ENCODE peak calls at places on chromosomes 6 and 20, in six cellular contexts. V, L, R, D, S and J are unnamed samples.

GRCh38 chr6:161618816-161619454 is 345.1 kb upstream of the AGPAT4 start:
- DNase-seq in V (no peak), L (no peak), R (peak; percentile 48), D (no peak), S (no peak), J (no peak)

GRCh38 chr6:111888928-111889696 is 15.9 kb upstream of the FYN start:
- DNase-seq in V (peak; percentile 71), L (peak; percentile 36), R (no peak), D (no peak), S (peak; percentile 30), J (no peak)

GRCh38 chr20:63553251-63553932 is 567 bp upstream of the FNDC11 start:
- DNase-seq in V (peak; percentile 84), L (peak; percentile 84), R (peak; percentile 77), D (peak; percentile 92), S (peak; percentile 83), J (peak; percentile 66)

GRCh38 chr6:30130887-30131862 is 4.8 kb upstream of the TRIM40 start:
- DNase-seq in V (peak; percentile 57), L (peak; percentile 72), R (peak; percentile 54), D (no peak), S (peak; percentile 85), J (peak; percentile 65)

GRCh38 chr6:4668271-4669179 is 107.7 kb upstream of the CDYL start:
- DNase-seq in V (no peak), L (no peak), R (no peak), D (no peak), S (peak; percentile 51), J (no peak)

GRCh38 chr6:122821095-122821494 is 32.0 kb downstream of the SMPDL3A start:
- DNase-seq in V (no peak), L (no peak), R (no peak), D (no peak), S (no peak), J (no peak)

GRCh38 chr6:1202201-1202600 is 109.7 kb upstream of the FOXQ1 start:
- DNase-seq in V (no peak), L (no peak), R (no peak), D (no peak), S (no peak), J (no peak)

GRCh38 chr20:9255171-9255570 is 186.3 kb downstream of the PLCB4 start:
- DNase-seq in V (no peak), L (no peak), R (no peak), D (no peak), S (no peak), J (no peak)

GRCh38 chr6:19410477-19410876 is 426.7 kb upstream of the ID4 start:
- DNase-seq in V (no peak), L (peak; percentile 19), R (no peak), D (no peak), S (peak; percentile 51), J (no peak)

GRCh38 chr6:77173472-77174074 is 289.7 kb downstream of the HTR1B start:
- DNase-seq in V (no peak), L (no peak), R (no peak), D (peak; percentile 20), S (peak; percentile 13), J (no peak)

GRCh38 chr20:16803965-16804792 is 56.0 kb downstream of the OTOR start:
- DNase-seq in V (peak; percentile 54), L (no peak), R (peak; percentile 54), D (no peak), S (peak; percentile 48), J (no peak)

GRCh38 chr6:79076160-79076559 is 1.9 kb downstream of the PHIP start:
- DNase-seq in V (peak; percentile 55), L (no peak), R (no peak), D (no peak), S (peak; percentile 5), J (no peak)

GRCh38 chr6:38588631-38589366 is 50.9 kb downstream of the BTBD9 start:
- DNase-seq in V (no peak), L (no peak), R (no peak), D (no peak), S (peak; percentile 76), J (no peak)

GRCh38 chr6:101195581-101195980 is 197.9 kb upstream of the GRIK2 start:
- DNase-seq in V (no peak), L (no peak), R (no peak), D (no peak), S (peak; percentile 25), J (no peak)

GRCh38 chr6:41733349-41733706 is 2.1 kb downstream of the TFEB start:
- DNase-seq in V (no peak), L (no peak), R (no peak), D (no peak), S (no peak), J (no peak)

GRCh38 chr20:58224974-58225373 is 3.5 kb downstream of the ANKRD60 start:
- DNase-seq in V (no peak), L (no peak), R (no peak), D (no peak), S (peak; percentile 35), J (no peak)

GRCh38 chr6:23244300-23244699 is 674.9 kb downstream of the HDGFL1 start:
- DNase-seq in V (no peak), L (no peak), R (no peak), D (no peak), S (peak; percentile 94), J (no peak)

GRCh38 chr6:105111093-105111492 is 68.7 kb downstream of the POPDC3 start:
- DNase-seq in V (no peak), L (no peak), R (no peak), D (no peak), S (no peak), J (no peak)

GRCh38 chr6:149094156-149094555 is 223.4 kb upstream of the TAB2 start:
- DNase-seq in V (no peak), L (no peak), R (no peak), D (no peak), S (peak; percentile 4), J (no peak)

GRCh38 chr6:36443498-36443844 is 671 bp downstream of the KCTD20 start:
- DNase-seq in V (no peak), L (no peak), R (no peak), D (no peak), S (no peak), J (no peak)

GRCh38 chr6:12490376-12490903 is 200.3 kb downstream of the EDN1 start:
- DNase-seq in V (no peak), L (no peak), R (no peak), D (no peak), S (no peak), J (no peak)

GRCh38 chr6:164246082-164246481 is 831.6 kb downstream of the QKI start:
- DNase-seq in V (no peak), L (no peak), R (no peak), D (no peak), S (no peak), J (no peak)

GRCh38 chr6:137282253-137282652 is 63.1 kb upstream of the IFNGR1 start:
- DNase-seq in V (no peak), L (no peak), R (no peak), D (no peak), S (no peak), J (no peak)

GRCh38 chr6:52641826-52642225 is 29.1 kb upstream of the TMEM14A start:
- DNase-seq in V (peak; percentile 31), L (no peak), R (no peak), D (no peak), S (no peak), J (no peak)

GRCh38 chr6:155472886-155473285 is 17.2 kb upstream of the NOX3 start:
- DNase-seq in V (no peak), L (no peak), R (no peak), D (no peak), S (peak; percentile 64), J (no peak)
- TF ChIP-seq POLR2A in V (no peak), L (no peak), R (no peak), D (no peak), S (no peak), J (no peak)

GRCh38 chr20:38054647-38055046 is 21.1 kb downstream of the RPRD1B start:
- DNase-seq in V (no peak), L (no peak), R (no peak), D (no peak), S (no peak), J (no peak)

GRCh38 chr20:38049800-38050199 is 16.3 kb downstream of the RPRD1B start:
- DNase-seq in V (peak; percentile 57), L (no peak), R (no peak), D (no peak), S (peak; percentile 89), J (no peak)

GRCh38 chr20:38052870-38053269 is 19.3 kb downstream of the RPRD1B start:
- DNase-seq in V (no peak), L (no peak), R (no peak), D (no peak), S (no peak), J (no peak)

GRCh38 chr20:38046572-38046971 is 13.0 kb downstream of the RPRD1B start:
- DNase-seq in V (no peak), L (no peak), R (no peak), D (no peak), S (no peak), J (no peak)

GRCh38 chr20:38050691-38051090 is 17.1 kb downstream of the RPRD1B start:
- DNase-seq in V (no peak), L (no peak), R (no peak), D (no peak), S (peak; percentile 61), J (no peak)
- H3K27ac ChIP-seq in V (peak overlapping the region; percentile 41), L (no peak overlapping the region), R (no peak overlapping the region), D (no peak overlapping the region), S (no peak overlapping the region), J (peak overlapping the region; percentile 74)

DNA sequence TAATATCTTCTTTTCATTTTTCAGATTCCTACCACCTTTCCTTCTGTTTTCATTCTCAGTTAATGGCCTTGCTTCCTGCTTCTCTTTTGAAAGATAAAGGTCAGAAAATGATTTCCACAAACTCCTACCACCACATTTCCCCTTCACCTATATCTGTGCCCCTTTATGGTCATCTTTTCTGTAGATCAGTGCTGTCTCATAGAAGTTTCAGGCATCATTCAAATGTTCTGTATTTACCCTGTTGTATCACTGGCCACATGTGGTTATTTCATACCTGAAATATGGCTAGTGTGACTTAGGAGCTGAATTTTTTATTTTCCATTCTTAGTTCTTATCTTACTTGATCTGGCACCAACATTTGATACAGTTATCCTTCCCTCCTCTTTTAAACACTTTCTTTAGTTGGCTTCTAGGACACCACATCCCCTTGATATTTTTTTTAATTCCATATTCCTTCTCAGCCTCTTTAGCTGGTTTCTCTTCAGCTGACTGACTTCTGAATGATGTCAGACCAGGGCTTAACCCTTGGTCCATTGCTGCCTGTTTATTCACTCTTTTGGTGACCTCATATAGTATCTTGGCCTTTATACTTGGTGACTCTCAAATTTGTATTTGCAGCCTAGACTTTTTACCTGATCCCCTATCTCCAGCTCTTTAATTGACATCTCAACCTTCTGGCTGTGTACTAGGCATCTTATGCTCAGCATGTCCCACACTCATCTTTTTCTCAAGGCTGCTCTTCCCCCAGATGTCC is 81.0 kb downstream of the ATRN start:
- DNase-seq in V (no peak), L (no peak), R (no peak), D (no peak), S (peak; percentile 12), J (no peak)
- TF ChIP-seq POLR2A in V (no peak), L (no peak), R (no peak), D (no peak), S (no peak), J (no peak)

GRCh38 chr6:6748001-6748400 is 159.5 kb downstream of the LY86 start:
- DNase-seq in V (no peak), L (no peak), R (no peak), D (no peak), S (no peak), J (no peak)
- H3K27ac ChIP-seq in V (no peak overlapping the region), L (no peak overlapping the region), R (peak overlapping the region; percentile 15), D (peak overlapping the region; percentile 33), S (no peak overlapping the region), J (peak overlapping the region; percentile 99)

GRCh38 chr20:50115591-50116367 is 2.8 kb upstream of the UBE2V1 start:
- DNase-seq in V (peak; percentile 98), L (peak; percentile 98), R (peak; percentile 97), D (peak; percentile 97), S (peak; percentile 97), J (peak; percentile 97)
- TF ChIP-seq POLR2A in V (peak; percentile 79), L (peak; percentile 48), R (peak; percentile 36), D (peak; percentile 61), S (no peak), J (peak; percentile 45)

GRCh38 chr6:27267865-27268444 is 20.5 kb downstream of the PRSS16 start:
- DNase-seq in V (no peak), L (no peak), R (no peak), D (no peak), S (no peak), J (no peak)
- H3K27ac ChIP-seq in V (no peak overlapping the region), L (no peak overlapping the region), R (no peak overlapping the region), D (no peak overlapping the region), S (no peak overlapping the region), J (no peak overlapping the region)